ENCODE peak calls at places on chromosomes 12 and 14, in nine cellular contexts. One of them, this sample, is unnamed.

GRCh38 chr12:82510386-82510785 is 152.1 kb downstream of the METTL25 start:
- DNase-seq in NCI-H460: no peak
- DNase-seq in midbrain: no peak
- DNase-seq in NCI-H1092 treated with DMSO at 0.1 percent for 48 hours: no peak
- DNase-seq in pons: no peak
- DNase-seq in stimulated activated CD8-positive, alpha-beta memory T cell treated with anti-CD3 and anti-CD28 coated beads, Interleukin-15, amount 100 ng/mL, for 24 hours: no peak
- DNase-seq in HFF-Myc: no peak
- DNase-seq in foreskin fibroblast: no peak
- DNase-seq in caudate nucleus: no peak
- DNase-seq in this sample: no peak

GRCh38 chr12:52354197-52354596 is 13.1 kb downstream of the KRT85 start:
- DNase-seq in NCI-H1092 treated with DMSO at 0.1 percent for 48 hours: no peak
- DNase-seq in foreskin fibroblast: no peak
- DNase-seq in pons: no peak
- DNase-seq in HFF-Myc: peak
- DNase-seq in stimulated activated CD8-positive, alpha-beta memory T cell treated with anti-CD3 and anti-CD28 coated beads, Interleukin-15, amount 100 ng/mL, for 24 hours: no peak
- DNase-seq in NCI-H460: no peak
- DNase-seq in midbrain: no peak
- DNase-seq in caudate nucleus: no peak
- DNase-seq in this sample: no peak

GRCh38 chr12:51341259-51342007 is 5.0 kb downstream of the CELA1 start:
- DNase-seq in foreskin fibroblast: peak
- DNase-seq in NCI-H1092 treated with DMSO at 0.1 percent for 48 hours: peak
- DNase-seq in HFF-Myc: no peak
- DNase-seq in NCI-H460: peak
- DNase-seq in midbrain: peak
- DNase-seq in pons: peak
- DNase-seq in caudate nucleus: peak
- DNase-seq in stimulated activated CD8-positive, alpha-beta memory T cell treated with anti-CD3 and anti-CD28 coated beads, Interleukin-15, amount 100 ng/mL, for 24 hours: peak
- DNase-seq in this sample: peak

GRCh38 chr14:90569606-90570462 is 173.0 kb downstream of the CALM1 start:
- DNase-seq in midbrain: no peak
- DNase-seq in pons: no peak
- DNase-seq in NCI-H460: no peak
- DNase-seq in NCI-H1092 treated with DMSO at 0.1 percent for 48 hours: no peak
- DNase-seq in stimulated activated CD8-positive, alpha-beta memory T cell treated with anti-CD3 and anti-CD28 coated beads, Interleukin-15, amount 100 ng/mL, for 24 hours: no peak
- DNase-seq in HFF-Myc: no peak
- DNase-seq in caudate nucleus: no peak
- DNase-seq in foreskin fibroblast: no peak
- DNase-seq in this sample: peak

GRCh38 chr14:58107947-58108552 is 44.0 kb downstream of the ARMH4 start:
- DNase-seq in HFF-Myc: peak
- DNase-seq in stimulated activated CD8-positive, alpha-beta memory T cell treated with anti-CD3 and anti-CD28 coated beads, Interleukin-15, amount 100 ng/mL, for 24 hours: no peak
- DNase-seq in midbrain: peak
- DNase-seq in foreskin fibroblast: peak
- DNase-seq in caudate nucleus: no peak
- DNase-seq in pons: peak
- DNase-seq in NCI-H1092 treated with DMSO at 0.1 percent for 48 hours: peak
- DNase-seq in NCI-H460: peak
- DNase-seq in this sample: peak

GRCh38 chr14:74793506-74794155 is 30.5 kb downstream of the YLPM1 start:
- DNase-seq in midbrain: no peak
- DNase-seq in NCI-H1092 treated with DMSO at 0.1 percent for 48 hours: no peak
- DNase-seq in NCI-H460: no peak
- DNase-seq in caudate nucleus: no peak
- DNase-seq in pons: no peak
- DNase-seq in HFF-Myc: no peak
- DNase-seq in foreskin fibroblast: peak
- DNase-seq in stimulated activated CD8-positive, alpha-beta memory T cell treated with anti-CD3 and anti-CD28 coated beads, Interleukin-15, amount 100 ng/mL, for 24 hours: no peak
- DNase-seq in this sample: peak

GRCh38 chr12:11812558-11813421 is 163.3 kb downstream of the ETV6 start:
- DNase-seq in stimulated activated CD8-positive, alpha-beta memory T cell treated with anti-CD3 and anti-CD28 coated beads, Interleukin-15, amount 100 ng/mL, for 24 hours: no peak
- DNase-seq in NCI-H1092 treated with DMSO at 0.1 percent for 48 hours: peak
- DNase-seq in caudate nucleus: no peak
- DNase-seq in midbrain: peak
- DNase-seq in pons: peak
- DNase-seq in NCI-H460: no peak
- DNase-seq in HFF-Myc: no peak
- DNase-seq in foreskin fibroblast: no peak
- DNase-seq in this sample: no peak

GRCh38 chr12:66371982-66372381 is 69.7 kb downstream of the HELB start:
- DNase-seq in stimulated activated CD8-positive, alpha-beta memory T cell treated with anti-CD3 and anti-CD28 coated beads, Interleukin-15, amount 100 ng/mL, for 24 hours: no peak
- DNase-seq in HFF-Myc: no peak
- DNase-seq in midbrain: no peak
- DNase-seq in NCI-H1092 treated with DMSO at 0.1 percent for 48 hours: no peak
- DNase-seq in foreskin fibroblast: no peak
- DNase-seq in pons: no peak
- DNase-seq in NCI-H460: no peak
- DNase-seq in caudate nucleus: no peak
- DNase-seq in this sample: no peak

GRCh38 chr14:23077962-23078361 is 17.0 kb downstream of the ACIN1 start:
- DNase-seq in pons: no peak
- DNase-seq in NCI-H1092 treated with DMSO at 0.1 percent for 48 hours: no peak
- DNase-seq in midbrain: no peak
- DNase-seq in NCI-H460: no peak
- DNase-seq in caudate nucleus: no peak
- DNase-seq in stimulated activated CD8-positive, alpha-beta memory T cell treated with anti-CD3 and anti-CD28 coated beads, Interleukin-15, amount 100 ng/mL, for 24 hours: no peak
- DNase-seq in foreskin fibroblast: no peak
- DNase-seq in HFF-Myc: no peak
- DNase-seq in this sample: no peak

GRCh38 chr12:1325666-1326065 is 268.7 kb downstream of the FBXL14 start:
- DNase-seq in caudate nucleus: no peak
- DNase-seq in stimulated activated CD8-positive, alpha-beta memory T cell treated with anti-CD3 and anti-CD28 coated beads, Interleukin-15, amount 100 ng/mL, for 24 hours: no peak
- DNase-seq in pons: no peak
- DNase-seq in NCI-H460: no peak
- DNase-seq in midbrain: no peak
- DNase-seq in HFF-Myc: no peak
- DNase-seq in NCI-H1092 treated with DMSO at 0.1 percent for 48 hours: no peak
- DNase-seq in foreskin fibroblast: no peak
- DNase-seq in this sample: no peak

GRCh38 chr14:66643344-66643743 is 135.4 kb downstream of the GPHN start:
- DNase-seq in foreskin fibroblast: no peak
- DNase-seq in caudate nucleus: no peak
- DNase-seq in pons: no peak
- DNase-seq in midbrain: no peak
- DNase-seq in HFF-Myc: no peak
- DNase-seq in NCI-H1092 treated with DMSO at 0.1 percent for 48 hours: no peak
- DNase-seq in stimulated activated CD8-positive, alpha-beta memory T cell treated with anti-CD3 and anti-CD28 coated beads, Interleukin-15, amount 100 ng/mL, for 24 hours: no peak
- DNase-seq in NCI-H460: no peak
- DNase-seq in this sample: no peak

GRCh38 chr12:19144985-19145384 is 15.5 kb downstream of the PLEKHA5 start:
- DNase-seq in caudate nucleus: no peak
- DNase-seq in midbrain: no peak
- DNase-seq in foreskin fibroblast: no peak
- DNase-seq in NCI-H460: no peak
- DNase-seq in NCI-H1092 treated with DMSO at 0.1 percent for 48 hours: no peak
- DNase-seq in stimulated activated CD8-positive, alpha-beta memory T cell treated with anti-CD3 and anti-CD28 coated beads, Interleukin-15, amount 100 ng/mL, for 24 hours: no peak
- DNase-seq in pons: no peak
- DNase-seq in HFF-Myc: no peak
- DNase-seq in this sample: no peak

GRCh38 chr12:110179291-110179690 is 55.1 kb downstream of the IFT81 start:
- DNase-seq in caudate nucleus: no peak
- DNase-seq in midbrain: no peak
- DNase-seq in NCI-H1092 treated with DMSO at 0.1 percent for 48 hours: no peak
- DNase-seq in pons: no peak
- DNase-seq in stimulated activated CD8-positive, alpha-beta memory T cell treated with anti-CD3 and anti-CD28 coated beads, Interleukin-15, amount 100 ng/mL, for 24 hours: no peak
- DNase-seq in HFF-Myc: no peak
- DNase-seq in foreskin fibroblast: peak
- DNase-seq in NCI-H460: no peak
- DNase-seq in this sample: peak

GRCh38 chr14:29858299-29858698 is 69.3 kb downstream of the PRKD1 start:
- DNase-seq in NCI-H1092 treated with DMSO at 0.1 percent for 48 hours: no peak
- DNase-seq in NCI-H460: no peak
- DNase-seq in stimulated activated CD8-positive, alpha-beta memory T cell treated with anti-CD3 and anti-CD28 coated beads, Interleukin-15, amount 100 ng/mL, for 24 hours: no peak
- DNase-seq in pons: no peak
- DNase-seq in midbrain: no peak
- DNase-seq in HFF-Myc: no peak
- DNase-seq in foreskin fibroblast: no peak
- DNase-seq in caudate nucleus: no peak
- DNase-seq in this sample: no peak

GRCh38 chr12:59452259-59452658 is 143.6 kb upstream of the SLC16A7 start:
- DNase-seq in HFF-Myc: peak
- DNase-seq in pons: no peak
- DNase-seq in stimulated activated CD8-positive, alpha-beta memory T cell treated with anti-CD3 and anti-CD28 coated beads, Interleukin-15, amount 100 ng/mL, for 24 hours: no peak
- DNase-seq in caudate nucleus: no peak
- DNase-seq in midbrain: no peak
- DNase-seq in NCI-H1092 treated with DMSO at 0.1 percent for 48 hours: no peak
- DNase-seq in foreskin fibroblast: peak
- DNase-seq in NCI-H460: no peak
- DNase-seq in this sample: peak

GRCh38 chr12:54587315-54587821 is 1.1 kb downstream of the PPP1R1A start:
- DNase-seq in foreskin fibroblast: no peak
- DNase-seq in caudate nucleus: no peak
- DNase-seq in NCI-H460: no peak
- DNase-seq in stimulated activated CD8-positive, alpha-beta memory T cell treated with anti-CD3 and anti-CD28 coated beads, Interleukin-15, amount 100 ng/mL, for 24 hours: no peak
- DNase-seq in NCI-H1092 treated with DMSO at 0.1 percent for 48 hours: peak
- DNase-seq in HFF-Myc: no peak
- DNase-seq in pons: peak
- DNase-seq in midbrain: peak
- DNase-seq in this sample: no peak

GRCh38 chr14:66046035-66046434 is 440.1 kb upstream of the CCDC196 start:
- DNase-seq in NCI-H1092 treated with DMSO at 0.1 percent for 48 hours: no peak
- DNase-seq in stimulated activated CD8-positive, alpha-beta memory T cell treated with anti-CD3 and anti-CD28 coated beads, Interleukin-15, amount 100 ng/mL, for 24 hours: no peak
- DNase-seq in foreskin fibroblast: no peak
- DNase-seq in midbrain: no peak
- DNase-seq in HFF-Myc: no peak
- DNase-seq in pons: no peak
- DNase-seq in caudate nucleus: no peak
- DNase-seq in NCI-H460: no peak
- DNase-seq in this sample: no peak

GRCh38 chr14:86766469-86766868 is 1226.5 kb downstream of the GALC start:
- DNase-seq in foreskin fibroblast: no peak
- DNase-seq in stimulated activated CD8-positive, alpha-beta memory T cell treated with anti-CD3 and anti-CD28 coated beads, Interleukin-15, amount 100 ng/mL, for 24 hours: no peak
- DNase-seq in midbrain: no peak
- DNase-seq in NCI-H1092 treated with DMSO at 0.1 percent for 48 hours: no peak
- DNase-seq in HFF-Myc: no peak
- DNase-seq in pons: no peak
- DNase-seq in NCI-H460: no peak
- DNase-seq in caudate nucleus: no peak
- DNase-seq in this sample: no peak

GRCh38 chr12:90338365-90338764 is 616.6 kb downstream of the CCER1 start:
- DNase-seq in HFF-Myc: no peak
- DNase-seq in caudate nucleus: no peak
- DNase-seq in foreskin fibroblast: no peak
- DNase-seq in NCI-H1092 treated with DMSO at 0.1 percent for 48 hours: no peak
- DNase-seq in NCI-H460: no peak
- DNase-seq in pons: no peak
- DNase-seq in stimulated activated CD8-positive, alpha-beta memory T cell treated with anti-CD3 and anti-CD28 coated beads, Interleukin-15, amount 100 ng/mL, for 24 hours: no peak
- DNase-seq in midbrain: no peak
- DNase-seq in this sample: no peak

GRCh38 chr12:43805857-43806736 is at the start of gene TWF1:
- DNase-seq in NCI-H1092 treated with DMSO at 0.1 percent for 48 hours: peak
- DNase-seq in HFF-Myc: no peak
- DNase-seq in pons: peak
- DNase-seq in midbrain: peak
- DNase-seq in foreskin fibroblast: peak
- DNase-seq in stimulated activated CD8-positive, alpha-beta memory T cell treated with anti-CD3 and anti-CD28 coated beads, Interleukin-15, amount 100 ng/mL, for 24 hours: peak
- DNase-seq in caudate nucleus: peak
- DNase-seq in NCI-H460: peak
- DNase-seq in this sample: peak

GRCh38 chr12:115623764-115624334 is 653.6 kb downstream of the MED13L start:
- DNase-seq in pons: no peak
- DNase-seq in midbrain: no peak
- DNase-seq in HFF-Myc: no peak
- DNase-seq in foreskin fibroblast: no peak
- DNase-seq in NCI-H460: no peak
- DNase-seq in NCI-H1092 treated with DMSO at 0.1 percent for 48 hours: no peak
- DNase-seq in stimulated activated CD8-positive, alpha-beta memory T cell treated with anti-CD3 and anti-CD28 coated beads, Interleukin-15, amount 100 ng/mL, for 24 hours: no peak
- DNase-seq in caudate nucleus: no peak
- DNase-seq in this sample: no peak

GRCh38 chr14:99389171-99389826 is 91.4 kb downstream of the SETD3 start:
- DNase-seq in NCI-H1092 treated with DMSO at 0.1 percent for 48 hours: peak
- DNase-seq in pons: no peak
- DNase-seq in stimulated activated CD8-positive, alpha-beta memory T cell treated with anti-CD3 and anti-CD28 coated beads, Interleukin-15, amount 100 ng/mL, for 24 hours: peak
- DNase-seq in midbrain: peak
- DNase-seq in HFF-Myc: no peak
- DNase-seq in NCI-H460: peak
- DNase-seq in foreskin fibroblast: peak
- DNase-seq in caudate nucleus: no peak
- DNase-seq in this sample: peak